ENCODE peak calls at places on chromosomes 7 and 10, in seven cellular contexts. A is GM23248, X is tibial artery, W is spleen, U is body of pancreas, N is adipocyte, L is left ventricle myocardium inferior. G is an unnamed sample. For H3K4me1, the result is how much of the 10 kb centered on the place peaks cover.

GRCh38 chr7:151626422-151627115 is 106.9 kb upstream of the RHEB start:
- DNase-seq in L (no peak), X (no peak), N (no peak), A (peak), W (no peak), U (peak), G (no peak)

GRCh38 chr10:3829193-3830050 is 44.4 kb upstream of the KLF6 start:
- DNase-seq in N (no peak), A (no peak), U (no peak), X (no peak), W (no peak), L (no peak), G (no peak)

GRCh38 chr10:35532141-35532540 is 73.0 kb upstream of the GJD4 start:
- DNase-seq in U (no peak), A (no peak), N (no peak), L (no peak), X (no peak), W (no peak), G (no peak)

GRCh38 chr7:48168159-48168558 is 3.1 kb upstream of the ABCA13 start:
- DNase-seq in W (no peak), L (no peak), N (peak), U (no peak), X (no peak), A (peak), G (peak)

GRCh38 chr10:110498982-110499795 is 1.5 kb downstream of the DUSP5 start:
- DNase-seq in U (peak), L (no peak), X (no peak), N (peak), W (peak), A (peak), G (peak)

GRCh38 chr10:34794835-34795234 is 20.3 kb downstream of the PARD3 start:
- DNase-seq in W (peak), L (no peak), A (no peak), N (no peak), X (no peak), U (peak), G (no peak)

GRCh38 chr10:79060641-79061255 is 8.0 kb upstream of the ZMIZ1 start:
- DNase-seq in N (no peak), A (no peak), L (peak), W (peak), X (peak), U (peak), G (no peak)

GRCh38 chr10:51532044-51532443 is 167.4 kb downstream of the CSTF2T start:
- DNase-seq in A (no peak), W (no peak), X (no peak), L (no peak), N (no peak), U (no peak), G (no peak)

GRCh38 chr7:152477079-152477478 is 41.3 kb upstream of the KMT2C start:
- DNase-seq in X (no peak), L (no peak), A (no peak), W (no peak), N (no peak), U (no peak), G (no peak)

GRCh38 chr7:138804618-138805017 is 6.6 kb upstream of the ATP6V0A4 start:
- DNase-seq in L (no peak), W (no peak), U (no peak), A (no peak), N (no peak), X (no peak), G (no peak)

GRCh38 chr7:191105-192034 is 1.0 kb upstream of the FAM20C start:
- DNase-seq in N (peak), W (no peak), A (peak), U (peak), L (peak), X (peak), G (peak)

DNA sequence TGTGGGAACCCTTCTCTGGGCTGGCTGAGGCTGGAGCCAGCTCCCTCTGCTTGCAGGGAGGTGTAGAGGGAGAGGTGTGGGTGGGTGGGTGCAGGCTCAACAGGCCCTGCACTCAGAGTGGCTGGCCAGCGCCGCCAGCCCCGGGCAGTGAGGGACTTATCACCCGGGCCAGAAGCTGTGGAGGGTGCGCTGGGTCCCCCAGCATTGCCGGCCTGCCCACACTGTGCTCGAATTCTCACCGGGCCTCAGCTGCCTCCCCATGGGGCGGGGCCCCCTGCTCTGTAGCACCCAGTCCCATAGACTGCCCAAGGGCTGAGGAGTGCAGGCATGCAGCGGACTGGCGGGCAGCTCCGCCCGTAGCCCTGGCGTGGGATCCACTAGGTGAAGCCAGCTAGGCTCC is 190.7 kb upstream of the TAC1 start:
- DNase-seq in W (no peak), N (no peak), X (no peak), A (no peak), L (no peak), U (no peak), G (no peak)
- H3K4me1 ChIP-seq in W (under half), N (under half), X (under half), A (under half), L (under half), U (under half), G (under half)

GRCh38 chr7:55024776-55025175 is 6.0 kb downstream of the EGFR start:
- DNase-seq in W (no peak), L (no peak), X (no peak), N (peak), A (peak), U (no peak), G (no peak)

GRCh38 chr7:55026086-55026790 is 7.4 kb downstream of the EGFR start:
- DNase-seq in A (peak), W (no peak), X (no peak), U (no peak), L (no peak), N (peak), G (no peak)

GRCh38 chr7:55030314-55030713 is 11.5 kb downstream of the EGFR start:
- DNase-seq in U (no peak), A (peak), W (no peak), N (peak), X (no peak), L (no peak), G (no peak)

GRCh38 chr7:55028011-55028410 is 9.2 kb downstream of the EGFR start:
- DNase-seq in A (peak), U (no peak), L (no peak), N (peak), X (no peak), W (no peak), G (no peak)

GRCh38 chr7:55026867-55027490 is 8.2 kb downstream of the EGFR start:
- DNase-seq in N (peak), U (no peak), L (no peak), W (no peak), A (peak), X (peak), G (no peak)
- H3K4me1 ChIP-seq in N (half or more), U (half or more), L (under half), W (under half), A (half or more), X (under half), G (under half)

GRCh38 chr7:25963733-25964132 is 188.3 kb upstream of the NFE2L3 start:
- DNase-seq in X (no peak), N (no peak), W (no peak), L (no peak), U (peak), A (no peak), G (no peak)

GRCh38 chr7:25965405-25966123 is 186.4 kb upstream of the NFE2L3 start:
- DNase-seq in X (no peak), A (no peak), U (peak), W (no peak), N (no peak), L (no peak), G (no peak)

GRCh38 chr7:25966469-25966868 is 185.5 kb upstream of the NFE2L3 start:
- DNase-seq in X (no peak), U (no peak), L (no peak), A (no peak), W (no peak), N (no peak), G (no peak)

GRCh38 chr7:25967278-25968204 is 184.5 kb upstream of the NFE2L3 start:
- DNase-seq in L (no peak), N (no peak), A (no peak), U (no peak), X (no peak), W (no peak), G (no peak)

GRCh38 chr7:25964483-25964961 is 187.5 kb upstream of the NFE2L3 start:
- DNase-seq in X (no peak), N (no peak), U (peak), L (no peak), A (no peak), W (no peak), G (no peak)
- H3K4me1 ChIP-seq in X (under half), N (under half), U (half or more), L (under half), A (under half), W (under half), G (under half)

GRCh38 chr7:44671069-44671468 is 64.6 kb downstream of the OGDH start:
- DNase-seq in A (no peak), W (peak), N (no peak), L (no peak), U (no peak), X (no peak), G (no peak)
- H3K4me1 ChIP-seq in A (under half), W (under half), N (under half), L (under half), U (under half), X (under half), G (under half)